ENCODE peak calls at places on chromosomes 4 and X, in four cellular contexts. V, Q, I and K are unnamed samples.

GRCh38 chr4:2723751-2724150 is 32.4 kb downstream of the TNIP2 start:
- DNase-seq in V (no peak), Q (no peak), I (no peak), K (no peak)

GRCh38 chr4:187619319-187619718 is 376.3 kb upstream of the ZFP42 start:
- DNase-seq in V (no peak), Q (no peak), I (no peak), K (no peak)

GRCh38 chr4:141636771-141637460 is 533 bp downstream of the IL15 start:
- DNase-seq in V (peak; percentile 79), Q (peak; percentile 3), I (peak; percentile 39), K (peak; percentile 32)

GRCh38 chrX:47060708-47061107 is 17.5 kb upstream of the RGN start:
- DNase-seq in V (no peak), Q (no peak), I (no peak), K (no peak)

GRCh38 chrX:47499291-47499690 is 16.3 kb upstream of the ZNF41 start:
- DNase-seq in V (no peak), Q (no peak), I (no peak), K (no peak)

GRCh38 chr4:142976482-142976881 is 130.4 kb upstream of the INPP4B start:
- DNase-seq in V (no peak), Q (no peak), I (no peak), K (no peak)

GRCh38 chr4:25654971-25655963 is at the start of gene SLC34A2:
- DNase-seq in V (peak; percentile 94), Q (no peak), I (peak; percentile 42), K (no peak)

GRCh38 chr4:70559216-70559830 is 32.7 kb upstream of the AMBN start:
- DNase-seq in V (peak; percentile 79), Q (no peak), I (peak; percentile 57), K (peak; percentile 10)

GRCh38 chr4:53532521-53532920 is 58.8 kb downstream of the LNX1 start:
- DNase-seq in V (no peak), Q (no peak), I (no peak), K (no peak)

GRCh38 chr4:53616219-53616618 is 24.9 kb upstream of the LNX1 start:
- DNase-seq in V (no peak), Q (no peak), I (no peak), K (no peak)

GRCh38 chrX:111041018-111041462 is 55.0 kb upstream of the PAK3 start:
- DNase-seq in V (no peak), Q (no peak), I (no peak), K (peak; percentile 53)

GRCh38 chr4:113502476-113502875 is 259.1 kb downstream of the CAMK2D start:
- DNase-seq in V (no peak), Q (no peak), I (no peak), K (no peak)

GRCh38 chr4:98522603-98523395 is 135.6 kb downstream of the TSPAN5 start:
- DNase-seq in V (no peak), Q (no peak), I (peak; percentile 42), K (no peak)

GRCh38 chr4:143247866-143248265 is 63.1 kb downstream of the USP38 start:
- DNase-seq in V (no peak), Q (no peak), I (no peak), K (no peak)

GRCh38 chr4:85722806-85723205 is 247.9 kb downstream of the ARHGAP24 start:
- DNase-seq in V (no peak), Q (no peak), I (no peak), K (no peak)

GRCh38 chrX:101759000-101759399 is 99.3 kb upstream of the ARMCX2 start:
- DNase-seq in V (peak; percentile 85), Q (no peak), I (peak; percentile 52), K (peak; percentile 33)

GRCh38 chr4:99861120-99861905 is 32.9 kb downstream of the LAMTOR3 start:
- DNase-seq in V (no peak), Q (no peak), I (no peak), K (no peak)

GRCh38 chr4:105417624-105418023 is 56.2 kb downstream of the PPA2 start:
- DNase-seq in V (no peak), Q (no peak), I (no peak), K (no peak)

GRCh38 chr4:55793479-55793878 is 26.1 kb upstream of the EXOC1L start:
- DNase-seq in V (no peak), Q (no peak), I (no peak), K (no peak)

GRCh38 chrX:76454456-76454927 is 27.0 kb downstream of the MAGEE1 start:
- DNase-seq in V (peak; percentile 70), Q (no peak), I (no peak), K (peak; percentile 16)

GRCh38 chr4:158771776-158772175 is 3.0 kb downstream of the FNIP2 start:
- DNase-seq in V (no peak), Q (no peak), I (no peak), K (no peak)

GRCh38 chrX:39809326-39809725 is 288.4 kb downstream of the BCOR start:
- DNase-seq in V (peak; percentile 34), Q (no peak), I (no peak), K (no peak)

GRCh38 chr4:126207892-126208291 is 893.1 kb downstream of the FAT4 start:
- DNase-seq in V (no peak), Q (no peak), I (no peak), K (no peak)

GRCh38 chr4:7744131-7744804 is 195.4 kb downstream of the AFAP1 start:
- DNase-seq in V (no peak), Q (no peak), I (no peak), K (no peak)

GRCh38 chr4:168509786-168510185 is 12.9 kb downstream of the PALLD start:
- DNase-seq in V (no peak), Q (no peak), I (no peak), K (peak; percentile 43)

GRCh38 chr4:143514432-143514831 is 930 bp downstream of the SMARCA5 start:
- DNase-seq in V (peak; percentile 80), Q (no peak), I (peak; percentile 57), K (no peak)

GRCh38 chr4:14110407-14110806 is 482.9 kb upstream of the BOD1L1 start:
- DNase-seq in V (no peak), Q (no peak), I (no peak), K (no peak)

GRCh38 chr4:159649237-159649636 is 546.4 kb downstream of the RAPGEF2 start:
- DNase-seq in V (no peak), Q (no peak), I (no peak), K (no peak)

GRCh38 chr4:175035907-175036306 is 117.7 kb downstream of the ADAM29 start:
- DNase-seq in V (no peak), Q (no peak), I (no peak), K (no peak)

GRCh38 chr4:101761405-101761804 is 29.1 kb upstream of the BANK1 start:
- DNase-seq in V (no peak), Q (no peak), I (no peak), K (no peak)

GRCh38 chr4:17578482-17578891 is 1.5 kb downstream of the LAP3 start:
- DNase-seq in V (no peak), Q (no peak), I (no peak), K (peak; percentile 19)

GRCh38 chr4:124783847-124784246 is 71.3 kb upstream of the ANKRD50 start:
- DNase-seq in V (no peak), Q (no peak), I (no peak), K (no peak)

GRCh38 chrX:29172880-29173279 is 585.6 kb downstream of the IL1RAPL1 start:
- DNase-seq in V (no peak), Q (no peak), I (no peak), K (no peak)

GRCh38 chr4:152220201-152220666 is 315.7 kb downstream of the FBXW7 start:
- DNase-seq in V (no peak), Q (no peak), I (no peak), K (no peak)

GRCh38 chrX:11791537-11791936 is 33.5 kb downstream of the MSL3 start:
- DNase-seq in V (no peak), Q (no peak), I (no peak), K (no peak)
- H3K27me3 ChIP-seq in V (no peaks in the 10 kb centered on the region), Q (no peaks in the 10 kb centered on the region), I (no peaks in the 10 kb centered on the region), K (no peaks in the 10 kb centered on the region)

DNA sequence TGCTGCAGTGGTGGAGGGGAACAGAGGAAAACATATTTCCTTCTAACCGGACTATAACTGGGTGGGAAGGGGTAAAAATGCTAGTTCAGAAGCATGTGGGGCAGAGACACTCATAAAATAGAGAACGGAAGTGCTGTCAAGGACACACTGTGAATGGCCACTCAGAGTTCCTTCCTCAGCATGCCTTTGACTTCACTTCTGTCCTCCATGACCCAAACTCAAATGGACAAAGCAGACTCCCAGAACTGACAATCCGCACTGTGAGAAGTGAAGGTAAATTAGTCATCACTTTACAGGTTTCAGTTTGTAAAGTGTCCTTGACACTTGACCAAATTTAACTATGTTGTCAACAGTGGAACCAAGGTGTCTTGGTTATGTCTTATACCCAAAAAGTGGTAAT is 30.2 kb upstream of the ELF2 start:
- DNase-seq in V (no peak), Q (no peak), I (no peak), K (no peak)
- H3K27ac ChIP-seq in V (no peak overlapping the region), Q (peak overlapping the region; percentile 17), I (no peak overlapping the region), K (no peak overlapping the region)

DNA sequence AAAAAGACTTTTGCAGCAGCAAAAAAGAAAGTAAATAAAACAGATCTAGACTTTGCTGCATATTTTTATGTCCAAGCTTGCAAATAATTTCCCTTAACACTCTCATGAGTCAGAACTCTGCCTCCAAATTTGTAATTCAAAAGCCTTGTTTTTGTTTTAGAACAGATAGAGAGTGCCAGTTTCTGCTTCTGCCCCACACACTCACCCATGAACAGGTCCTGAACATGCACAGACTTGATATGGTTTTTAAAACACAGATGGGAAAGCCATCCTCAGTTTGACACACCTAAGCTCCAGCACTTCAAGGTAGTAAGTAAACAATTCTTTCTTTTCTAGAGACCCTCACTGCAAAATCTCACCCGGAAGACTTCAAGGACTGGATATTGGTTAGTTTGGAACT is 39.7 kb upstream of the VCX3B start:
- DNase-seq in V (no peak), Q (no peak), I (no peak), K (no peak)
- H3K27me3 ChIP-seq in V (no peaks in the 10 kb centered on the region), Q (no peaks in the 10 kb centered on the region), I (no peaks in the 10 kb centered on the region), K (no peaks in the 10 kb centered on the region)

GRCh38 chr4:110091426-110091825 is 107.0 kb downstream of the ELOVL6 start:
- DNase-seq in V (no peak), Q (no peak), I (no peak), K (no peak)
- H3K27ac ChIP-seq in V (no peak overlapping the region), Q (no peak overlapping the region), I (no peak overlapping the region), K (no peak overlapping the region)

GRCh38 chrX:69145714-69146113 is 19.5 kb downstream of the PJA1 start:
- DNase-seq in V (peak; percentile 17), Q (no peak), I (no peak), K (no peak)

GRCh38 chrX:69144854-69145253 is 20.4 kb downstream of the PJA1 start:
- DNase-seq in V (no peak), Q (no peak), I (no peak), K (no peak)

GRCh38 chrX:69140837-69141236 is 24.4 kb downstream of the PJA1 start:
- DNase-seq in V (no peak), Q (no peak), I (no peak), K (no peak)

GRCh38 chrX:69145281-69145680 is 20.0 kb downstream of the PJA1 start:
- DNase-seq in V (peak; percentile 27), Q (no peak), I (no peak), K (no peak)

GRCh38 chrX:69142688-69143239 is 22.5 kb downstream of the PJA1 start:
- DNase-seq in V (no peak), Q (no peak), I (no peak), K (no peak)
- H3K27me3 ChIP-seq in V (no peaks in the 10 kb centered on the region), Q (no peaks in the 10 kb centered on the region), I (no peaks in the 10 kb centered on the region), K (no peaks in the 10 kb centered on the region)

GRCh38 chrX:17564689-17565409 is 172.4 kb upstream of the SCML1 start:
- DNase-seq in V (no peak), Q (no peak), I (no peak), K (no peak)
- H3K27ac ChIP-seq in V (no peak overlapping the region), Q (no peak overlapping the region), I (no peak overlapping the region), K (no peak overlapping the region)

GRCh38 chr4:153792893-153793227 is 4.0 kb upstream of the SFRP2 start:
- DNase-seq in V (peak; percentile 83), Q (no peak), I (no peak), K (no peak)
- H3K27me3 ChIP-seq in V (peaks cover 90% of the 10 kb centered on the region), Q (peaks cover 16% of the 10 kb centered on the region), I (no peaks in the 10 kb centered on the region), K (peaks cover 40% of the 10 kb centered on the region)

GRCh38 chrX:153928846-153929245 is 2.8 kb upstream of the ARHGAP4 start:
- DNase-seq in V (no peak), Q (no peak), I (no peak), K (no peak)
- H3K27ac ChIP-seq in V (no peak overlapping the region), Q (no peak overlapping the region), I (no peak overlapping the region), K (peak overlapping the region; percentile 10)